ENCODE peak calls at places on chromosomes 16 and 17, in nine cellular contexts. F is HCT116; G is stomach; C is neural progenitor cell; L is heart left ventricle; A is PC-3; Z is kidney; J is psoas muscle; W is CD4-positive, CD25-positive, alpha-beta regulatory T cell. P is an unnamed sample. For H3K4me1 and H3K36me3, the result is how much of the 10 kb centered on the place peaks cover.

GRCh38 chr16:51154271-51155171 is 3.5 kb upstream of the SALL1 start:
- DNase-seq in G (no peak), F (no peak), L (no peak), C (peak), J (no peak), W (no peak), Z (peak), A (no peak), P (no peak)

GRCh38 chr16:54077412-54077821 is 209.2 kb downstream of the IRX3 start:
- DNase-seq in J (no peak), C (no peak), A (peak), F (no peak), W (no peak), Z (no peak), L (no peak), G (no peak), P (no peak)

GRCh38 chr17:33765871-33766270 is 472.8 kb upstream of the ASIC2 start:
- DNase-seq in G (no peak), A (no peak), L (no peak), Z (no peak), W (no peak), C (no peak), J (no peak), F (no peak), P (no peak)

GRCh38 chr17:30956764-30957374 is 14.0 kb upstream of the RNF135 start:
- DNase-seq in Z (peak), F (no peak), G (no peak), W (no peak), C (peak), A (no peak), L (peak), J (no peak), P (no peak)

GRCh38 chr17:45955326-45955725 is 43.7 kb upstream of the STH start:
- DNase-seq in F (no peak), W (no peak), L (no peak), C (no peak), G (no peak), A (no peak), J (no peak), Z (no peak), P (no peak)

GRCh38 chr16:21263640-21264211 is 14.4 kb downstream of the CRYM start:
- DNase-seq in C (peak), J (no peak), W (no peak), G (no peak), A (no peak), Z (peak), L (no peak), F (no peak), P (no peak)

GRCh38 chr17:8753976-8754440 is 4.3 kb downstream of the SPDYE4 start:
- DNase-seq in G (no peak), A (peak), C (no peak), W (no peak), L (no peak), Z (no peak), J (no peak), F (peak), P (no peak)

GRCh38 chr16:70660672-70661350 is 14.5 kb downstream of the IL34 start:
- DNase-seq in W (no peak), L (no peak), F (no peak), G (no peak), Z (no peak), C (no peak), A (no peak), J (no peak), P (no peak)

GRCh38 chr17:77076046-77076882 is 64.5 kb upstream of the SEC14L1 start:
- DNase-seq in W (no peak), F (no peak), G (no peak), Z (no peak), J (no peak), A (peak), L (no peak), C (no peak), P (no peak)

GRCh38 chr17:45282683-45283644 is 21.1 kb upstream of the SPATA32 start:
- DNase-seq in G (no peak), F (no peak), W (no peak), J (peak), Z (peak), A (no peak), L (peak), C (no peak), P (no peak)

GRCh38 chr17:14935139-14935538 is 330.0 kb downstream of the PMP22 start:
- DNase-seq in F (no peak), L (no peak), W (no peak), J (no peak), C (no peak), G (no peak), Z (no peak), A (no peak), P (no peak)

GRCh38 chr17:20264996-20265395 is 202.3 kb downstream of the LGALS9B start:
- DNase-seq in L (no peak), W (no peak), A (no peak), J (no peak), F (no peak), Z (no peak), C (no peak), G (no peak), P (no peak)

GRCh38 chr16:9909072-9909471 is 273.2 kb downstream of the GRIN2A start:
- DNase-seq in C (no peak), G (no peak), L (no peak), W (no peak), A (no peak), F (no peak), Z (no peak), J (no peak), P (no peak)

GRCh38 chr17:59565959-59566324 is 532 bp downstream of the DHX40 start:
- DNase-seq in Z (peak), L (peak), J (peak), G (peak), W (peak), C (peak), F (peak), A (peak), P (peak)

GRCh38 chr16:29983420-29984136 is 9.9 kb downstream of the TAOK2 start:
- DNase-seq in C (no peak), F (no peak), Z (no peak), A (no peak), J (no peak), W (no peak), L (no peak), G (no peak), P (no peak)

GRCh38 chr16:75311383-75311938 is 60.0 kb upstream of the BCAR1 start:
- DNase-seq in C (no peak), A (no peak), F (no peak), J (no peak), Z (no peak), W (no peak), L (no peak), G (no peak), P (no peak)

GRCh38 chr17:27609606-27610303 is 21.2 kb upstream of the LGALS9 start:
- DNase-seq in Z (peak), C (peak), G (peak), F (no peak), L (no peak), A (peak), J (no peak), W (peak), P (peak)

GRCh38 chr16:27222499-27223225 is 19.3 kb downstream of the KDM8 start:
- DNase-seq in L (peak), J (peak), G (peak), W (no peak), F (no peak), A (peak), Z (no peak), C (peak), P (peak)

GRCh38 chr17:34721326-34721725 is 141.9 kb downstream of the TMEM132E start:
- DNase-seq in W (no peak), Z (no peak), J (no peak), G (no peak), C (no peak), F (peak), L (no peak), A (peak), P (no peak)

GRCh38 chr16:23509763-23510153 is 536 bp downstream of the GGA2 start:
- DNase-seq in J (no peak), W (peak), A (peak), C (peak), F (no peak), Z (peak), G (no peak), L (peak), P (no peak)

GRCh38 chr17:72539981-72540897 is 419.4 kb downstream of the SOX9 start:
- DNase-seq in W (peak), G (peak), L (peak), J (peak), A (peak), C (peak), Z (peak), F (peak), P (peak)

GRCh38 chr16:49857423-49858181 is 1.7 kb upstream of the ZNF423 start:
- DNase-seq in W (peak), L (peak), J (peak), G (peak), A (peak), F (peak), C (peak), Z (peak), P (peak)

GRCh38 chr17:50214986-50215730 is 13.7 kb upstream of the COL1A1 start:
- DNase-seq in Z (no peak), C (no peak), J (no peak), L (no peak), F (no peak), A (no peak), W (no peak), G (no peak), P (no peak)

GRCh38 chr16:30438835-30439234 is 6.8 kb downstream of the SEPHS2 start:
- DNase-seq in A (no peak), W (no peak), F (no peak), J (no peak), G (no peak), Z (no peak), C (no peak), L (no peak), P (no peak)

GRCh38 chr17:44200478-44201155 is 933 bp upstream of the ATXN7L3 start:
- DNase-seq in L (no peak), C (no peak), F (no peak), W (no peak), J (peak), A (no peak), G (no peak), Z (no peak), P (no peak)

GRCh38 chr17:31511176-31511540 is 119.7 kb downstream of the RAB11FIP4 start:
- DNase-seq in C (no peak), L (peak), W (no peak), A (no peak), G (peak), Z (no peak), F (no peak), J (no peak), P (no peak)

GRCh38 chr16:88914750-88915368 is 48.4 kb upstream of the PABPN1L start:
- DNase-seq in G (no peak), A (no peak), L (no peak), Z (no peak), W (no peak), J (peak), F (no peak), C (no peak), P (no peak)

GRCh38 chr16:58727028-58727781 is 6.9 kb downstream of the GOT2 start:
- DNase-seq in Z (no peak), C (no peak), F (no peak), G (no peak), W (no peak), L (no peak), J (no peak), A (no peak), P (no peak)

GRCh38 chr17:38325221-38325851 is 18.4 kb downstream of the GPR179 start:
- DNase-seq in W (no peak), Z (no peak), J (no peak), A (no peak), F (no peak), L (no peak), C (peak), G (no peak), P (peak)

GRCh38 chr17:7613769-7614421 is 802 bp downstream of the FXR2 start:
- DNase-seq in Z (no peak), F (no peak), C (no peak), L (no peak), G (no peak), A (peak), J (no peak), W (no peak), P (no peak)

GRCh38 chr17:78362671-78363070 is 2.8 kb upstream of the SOCS3 start:
- DNase-seq in F (no peak), Z (no peak), W (no peak), A (no peak), C (no peak), L (no peak), J (no peak), G (no peak), P (no peak)

GRCh38 chr17:67620088-67620487 is 97.6 kb upstream of the NOL11 start:
- DNase-seq in J (no peak), W (no peak), G (no peak), F (no peak), A (no peak), Z (no peak), L (no peak), C (no peak), P (no peak)
- H3K4me1 ChIP-seq in J (under half), W (under half), G (under half), F (under half), A (under half), Z (under half), L (under half), C (under half), P (under half)

GRCh38 chr16:35629001-35629400 is 2169.6 kb downstream of the TP53TG3F start:
- DNase-seq in L (no peak), C (no peak), Z (no peak), J (no peak), G (no peak), A (no peak), F (no peak), W (no peak), P (no peak)

GRCh38 chr16:35631261-35631945 is 2172.0 kb downstream of the TP53TG3F start:
- DNase-seq in C (no peak), L (no peak), W (no peak), A (no peak), Z (no peak), G (no peak), F (no peak), J (no peak), P (no peak)

DNA sequence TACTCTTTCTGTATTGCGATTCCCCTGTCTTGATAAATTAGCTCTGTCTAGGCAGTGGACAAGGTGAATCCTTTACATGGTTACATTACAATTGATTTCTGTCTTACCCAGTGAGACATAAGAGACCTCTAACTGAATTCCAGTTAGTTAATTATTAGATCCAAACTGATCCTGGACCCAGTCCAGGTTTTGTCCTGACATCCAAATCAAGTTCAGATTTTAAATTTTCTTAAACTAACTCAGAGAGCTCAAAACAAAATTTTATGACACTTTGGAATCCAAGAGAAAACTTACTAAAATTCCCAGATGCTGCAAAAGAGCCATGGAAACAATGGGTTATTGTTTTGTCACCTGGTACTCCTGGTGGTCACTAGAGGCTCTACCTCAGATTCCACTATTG is 2166.6 kb downstream of the TP53TG3F start:
- DNase-seq in C (no peak), J (no peak), L (no peak), W (no peak), A (no peak), F (no peak), Z (no peak), G (no peak), P (no peak)
- H3K4me3 ChIP-seq in C (no peak), J (no peak), L (no peak), W (no peak), A (no peak), F (no peak), Z (no peak), G (no peak), P (no peak)

GRCh38 chr17:1478418-1478817 is 14.1 kb downstream of the MYO1C start:
- DNase-seq in L (no peak), C (no peak), W (no peak), F (no peak), A (no peak), G (no peak), J (no peak), Z (no peak), P (no peak)

GRCh38 chr17:1474402-1475189 is 17.9 kb downstream of the MYO1C start:
- DNase-seq in C (no peak), Z (peak), J (no peak), G (no peak), F (no peak), A (no peak), L (no peak), W (no peak), P (no peak)

GRCh38 chr17:1473170-1473569 is 17.1 kb upstream of the CRK start:
- DNase-seq in A (no peak), G (no peak), C (no peak), Z (no peak), L (no peak), J (no peak), F (no peak), W (no peak), P (no peak)

GRCh38 chr17:1473841-1474240 is 17.8 kb upstream of the CRK start:
- DNase-seq in L (no peak), A (no peak), W (no peak), G (no peak), C (no peak), J (no peak), F (no peak), Z (no peak), P (no peak)

DNA sequence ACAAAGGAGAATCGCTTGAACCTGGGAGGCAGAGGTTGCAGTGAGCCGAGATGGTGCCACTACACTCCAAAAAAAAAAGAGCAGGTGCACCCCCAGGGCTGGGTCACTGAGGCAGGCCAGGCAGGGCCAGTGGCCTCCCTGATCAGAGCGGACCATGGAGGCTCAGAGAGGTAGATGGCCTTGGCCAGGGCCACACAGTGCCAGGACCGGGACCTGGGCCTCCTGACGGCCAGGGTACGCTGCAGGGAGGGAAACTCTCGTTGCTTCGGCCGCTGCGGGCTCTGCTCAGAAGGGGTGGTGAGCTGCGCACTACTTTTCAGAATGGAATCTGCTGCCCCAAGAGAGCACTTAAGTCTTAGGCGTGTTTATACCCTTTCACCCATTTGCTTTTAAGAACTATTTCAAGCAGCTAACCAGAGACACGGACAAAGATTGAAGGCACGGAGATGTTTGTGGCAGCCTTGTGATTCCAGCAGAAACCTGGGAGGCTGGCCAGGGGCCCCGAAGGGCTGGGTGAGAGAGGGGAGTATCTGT is 17.1 kb downstream of the MYO1C start:
- DNase-seq in Z (no peak), G (no peak), A (no peak), L (no peak), F (no peak), J (no peak), W (no peak), C (no peak), P (no peak)
- H3K36me3 ChIP-seq in Z (under half), G (half or more), A (under half), L (half or more), F (under half), J (under half), W (under half), C (under half), P (under half)

GRCh38 chr17:2239882-2240430 is 63.6 kb downstream of the SMG6 start:
- DNase-seq in J (peak), G (peak), A (peak), C (no peak), L (peak), W (no peak), F (no peak), Z (no peak), P (no peak)

GRCh38 chr17:2237521-2237921 is 66.1 kb downstream of the SMG6 start:
- DNase-seq in W (no peak), A (no peak), J (peak), F (no peak), C (no peak), L (peak), G (no peak), Z (no peak), P (no peak)

GRCh38 chr17:2239170-2239551 is 64.4 kb downstream of the SMG6 start:
- DNase-seq in J (no peak), L (no peak), C (no peak), A (no peak), Z (no peak), W (no peak), G (no peak), F (no peak), P (no peak)

GRCh38 chr17:2237960-2238359 is 65.6 kb downstream of the SMG6 start:
- DNase-seq in Z (no peak), F (no peak), C (no peak), L (no peak), G (no peak), J (no peak), A (no peak), W (no peak), P (no peak)

DNA sequence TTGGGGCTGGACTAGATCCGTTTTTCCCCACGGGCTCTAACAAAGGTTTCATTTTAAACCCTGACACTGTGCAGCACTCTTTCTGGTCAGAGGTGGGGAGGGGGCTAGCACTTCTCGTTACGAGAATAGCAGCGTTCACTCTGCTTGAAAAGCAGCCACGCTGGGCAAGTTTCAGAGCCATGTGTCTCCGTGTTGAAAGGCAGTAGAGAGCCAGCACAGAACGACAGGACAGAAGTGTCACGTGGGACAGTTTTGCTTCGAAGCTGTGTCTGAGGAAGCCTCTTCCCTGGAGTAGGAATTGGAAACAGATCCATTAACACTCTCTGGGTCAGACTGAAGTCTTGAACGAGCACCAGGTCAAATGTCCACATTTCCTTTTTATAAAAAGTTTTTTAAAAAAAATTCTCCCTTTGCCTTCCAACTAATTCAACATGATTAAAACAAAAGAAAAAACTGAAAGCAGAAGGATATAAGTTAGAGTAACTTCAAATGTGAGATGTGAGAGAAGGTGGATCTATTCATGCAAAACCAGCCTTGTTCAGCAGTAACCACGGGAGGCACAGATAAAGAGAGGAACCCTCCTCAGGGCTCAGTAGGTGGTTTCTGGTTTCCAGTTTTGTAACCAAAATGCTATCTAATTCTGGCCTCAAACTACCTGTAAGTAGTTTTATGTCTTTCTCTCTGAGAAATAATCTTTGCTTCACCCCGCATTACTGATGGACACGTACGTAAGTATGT is 65.0 kb downstream of the SMG6 start:
- DNase-seq in J (peak), L (peak), C (no peak), W (no peak), Z (no peak), A (no peak), F (no peak), G (no peak), P (no peak)
- H3K4me1 ChIP-seq in J (half or more), L (under half), C (under half), W (under half), Z (under half), A (under half), F (under half), G (under half), P (under half)

P was measured in BE2C.